ENCODE peak calls at places on chromosomes 1 and 21, in seven cellular contexts. Q is fibroblast of pulmonary artery, P is sigmoid colon, Z is WTC11, L is lung, K is esophagus muscularis mucosa, O is lower leg skin. R is an unnamed sample.

GRCh38 chr1:184757406-184757805 is 2.7 kb upstream of the EDEM3 start:
- DNase-seq in P (no peak), O (no peak), K (no peak), L (no peak), Q (no peak), Z (no peak), R (no peak)

GRCh38 chr1:152461544-152461943 is 47.5 kb upstream of the CRNN start:
- DNase-seq in O (peak), Z (peak), L (peak), Q (peak), K (peak), P (no peak), R (peak)

GRCh38 chr1:167196185-167196584 is 24.5 kb upstream of the POU2F1 start:
- DNase-seq in K (no peak), L (no peak), P (no peak), Q (peak), Z (no peak), O (no peak), R (no peak)

GRCh38 chr1:6137758-6138157 is 42.4 kb downstream of the CHD5 start:
- DNase-seq in P (peak), K (no peak), Z (peak), L (no peak), Q (no peak), O (no peak), R (no peak)

GRCh38 chr1:89310976-89311375 is 38.3 kb upstream of the GBP5 start:
- DNase-seq in P (no peak), Q (no peak), O (no peak), L (no peak), Z (no peak), K (no peak), R (no peak)

GRCh38 chr1:214862421-214862820 is 220.1 kb upstream of the KCNK2 start:
- DNase-seq in Z (no peak), K (no peak), Q (peak), O (no peak), P (no peak), L (no peak), R (no peak)

GRCh38 chr1:56063461-56063860 is 515.9 kb downstream of the PLPP3 start:
- DNase-seq in Z (no peak), K (no peak), Q (peak), L (no peak), O (peak), P (no peak), R (no peak)

GRCh38 chr21:37139154-37139553 is 66.1 kb downstream of the TTC3 start:
- DNase-seq in K (no peak), Q (no peak), L (no peak), Z (no peak), P (no peak), O (no peak), R (no peak)

GRCh38 chr1:154935749-154936415 is 637 bp downstream of the PMVK start:
- DNase-seq in K (no peak), O (no peak), P (no peak), Q (no peak), Z (no peak), L (no peak), R (peak)

GRCh38 chr21:14569868-14570267 is 23.8 kb upstream of the SAMSN1 start:
- DNase-seq in Z (no peak), O (no peak), Q (no peak), K (no peak), L (no peak), P (no peak), R (no peak)

GRCh38 chr21:43703068-43703880 is 15.7 kb upstream of the PDXK start:
- DNase-seq in O (no peak), Q (peak), K (no peak), L (no peak), Z (peak), P (no peak), R (no peak)

GRCh38 chr1:237732657-237733056 is 158.1 kb downstream of the ZP4 start:
- DNase-seq in K (no peak), Q (no peak), Z (no peak), L (no peak), O (no peak), P (no peak), R (no peak)

GRCh38 chr1:92240034-92240433 is 22.3 kb downstream of the C1orf146 start:
- DNase-seq in K (no peak), L (no peak), P (no peak), Z (no peak), Q (no peak), O (no peak), R (no peak)

GRCh38 chr1:33634806-33635205 is 162.4 kb downstream of the ZSCAN20 start:
- DNase-seq in L (peak), Z (peak), Q (peak), P (no peak), O (peak), K (no peak), R (peak)

GRCh38 chr1:221765527-221765926 is 23.6 kb upstream of the DUSP10 start:
- DNase-seq in Z (no peak), P (no peak), K (no peak), O (no peak), L (no peak), Q (no peak), R (no peak)

GRCh38 chr1:221766210-221766609 is 24.3 kb upstream of the DUSP10 start:
- DNase-seq in K (no peak), L (no peak), O (no peak), Z (no peak), Q (peak), P (no peak), R (no peak)

GRCh38 chr1:221773383-221773782 is 31.5 kb upstream of the DUSP10 start:
- DNase-seq in Q (no peak), O (no peak), Z (no peak), L (no peak), P (no peak), K (no peak), R (no peak)

GRCh38 chr1:221772107-221772506 is 30.2 kb upstream of the DUSP10 start:
- DNase-seq in Q (peak), Z (no peak), L (no peak), O (no peak), P (no peak), K (no peak), R (no peak)

GRCh38 chr1:221768444-221769066 is 26.7 kb upstream of the DUSP10 start:
- DNase-seq in Q (peak), P (no peak), L (no peak), O (no peak), K (no peak), Z (no peak), R (no peak)
- TF ChIP-seq CTCF in Q (peak), P (no peak), L (no peak), O (no peak), K (no peak), Z (no peak), R (no peak)

GRCh38 chr1:145846191-145846590 is 761 bp downstream of the NUDT17 start:
- DNase-seq in P (no peak), L (no peak), O (no peak), Z (peak), Q (peak), K (no peak), R (peak)
- TF ChIP-seq CTCF in P (peak), L (peak), O (no peak), Z (peak), Q (peak), K (peak), R (peak)

DNA sequence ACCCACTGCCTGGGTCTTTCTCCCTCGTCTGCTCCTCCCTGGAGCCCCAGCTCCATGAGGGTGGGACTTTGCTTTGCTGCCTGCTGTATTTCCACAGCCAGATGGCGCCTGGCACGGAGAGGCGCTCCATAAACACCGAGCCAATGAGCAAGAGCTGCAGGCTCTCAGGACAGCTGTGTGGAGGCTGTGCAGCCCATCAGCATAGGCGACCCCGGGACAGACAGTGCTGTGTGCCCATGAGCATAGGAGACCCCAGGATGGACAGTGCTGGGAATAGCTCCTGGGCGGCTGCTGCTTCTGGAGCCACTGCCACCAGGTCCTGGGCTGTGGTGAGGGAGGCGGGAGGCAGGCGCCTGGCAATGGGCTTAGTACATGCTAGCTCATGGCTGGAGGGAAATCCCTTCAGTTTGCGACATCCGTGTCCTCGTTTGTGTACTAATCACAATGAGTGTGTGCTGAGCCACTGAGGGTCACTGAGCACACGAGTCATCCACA is 29.2 kb downstream of the CEP104 start:
- DNase-seq in O (no peak), L (no peak), K (no peak), Q (no peak), Z (peak), P (peak), R (no peak)
- TF ChIP-seq CTCF in O (no peak), L (no peak), K (no peak), Q (no peak), Z (no peak), P (no peak), R (no peak)

DNA sequence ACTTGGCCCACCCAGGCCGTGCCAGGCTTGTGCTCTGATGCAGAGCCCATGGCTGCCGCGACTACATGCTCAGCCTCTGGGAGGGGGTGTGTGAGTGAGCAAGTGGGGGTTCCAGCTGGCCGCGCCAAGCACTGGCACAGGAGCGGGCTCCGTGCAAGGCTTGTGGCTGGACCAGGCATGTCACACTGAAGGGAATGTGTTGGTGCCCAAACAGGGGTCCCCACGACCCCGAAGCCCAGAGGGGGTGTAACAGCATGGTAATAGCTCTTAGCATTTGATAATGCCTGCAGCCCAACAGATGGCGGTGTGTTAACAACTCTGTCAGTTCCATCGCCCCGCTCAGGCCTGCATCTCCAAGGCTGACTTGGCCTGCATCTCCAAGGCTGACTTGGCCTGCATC is 38.3 kb upstream of the CD46 start:
- DNase-seq in Q (no peak), L (no peak), Z (peak), K (no peak), P (no peak), O (no peak), R (no peak)
- TF ChIP-seq CTCF in Q (no peak), L (no peak), Z (no peak), K (no peak), P (no peak), O (no peak), R (no peak)

DNA sequence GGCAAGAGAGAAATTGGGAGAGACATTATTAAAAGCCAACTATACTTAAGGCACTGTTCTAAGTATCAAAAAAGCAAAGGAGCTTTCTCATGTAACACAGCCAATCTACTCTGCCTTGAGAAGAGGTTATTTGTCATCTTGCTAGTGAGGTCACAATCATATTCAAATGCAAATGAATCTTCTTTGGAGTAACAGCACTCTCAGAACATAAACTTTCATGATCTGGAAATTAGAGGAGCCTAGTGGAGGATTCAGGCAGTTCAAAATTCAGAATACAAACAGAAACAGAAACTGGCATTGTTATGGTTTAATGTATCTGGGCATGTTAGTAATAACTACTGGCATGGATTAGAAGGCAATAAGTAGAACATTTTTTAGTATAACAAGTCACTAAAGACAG is 57.4 kb downstream of the ARID4B start:
- DNase-seq in K (no peak), O (no peak), L (no peak), Z (no peak), Q (no peak), P (no peak), R (no peak)
- TF ChIP-seq CTCF in K (no peak), O (no peak), L (no peak), Z (no peak), Q (no peak), P (no peak), R (no peak)

DNA sequence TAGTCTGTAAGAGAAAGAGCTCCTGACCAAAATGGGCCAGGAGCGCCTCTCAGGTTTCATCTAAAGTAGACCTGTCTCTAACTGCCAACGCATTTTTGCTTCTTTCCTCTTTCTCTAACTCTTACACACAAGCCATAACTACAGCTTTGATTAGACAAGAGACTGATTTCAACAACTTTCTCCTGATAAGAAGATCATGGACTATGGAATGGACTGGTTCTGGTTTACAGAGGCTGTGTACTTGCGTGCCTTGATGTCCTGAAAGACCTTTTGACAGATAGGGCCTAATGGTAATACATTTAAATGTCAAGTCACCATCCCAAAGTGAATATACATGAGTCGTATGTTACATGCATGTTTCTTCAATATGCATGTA is 3.7 kb upstream of the SETD4 start:
- DNase-seq in P (no peak), O (no peak), Q (no peak), Z (no peak), L (no peak), K (no peak), R (no peak)
- TF ChIP-seq CTCF in P (no peak), O (no peak), Q (no peak), Z (no peak), L (no peak), K (no peak), R (no peak)

GRCh38 chr1:110430901-110431300 is 20.0 kb upstream of the PROK1 start:
- DNase-seq in Q (no peak), O (no peak), L (no peak), K (no peak), Z (no peak), P (peak), R (no peak)

GRCh38 chr1:110434946-110435345 is 16.0 kb upstream of the PROK1 start:
- DNase-seq in Q (no peak), K (no peak), L (no peak), Z (no peak), O (no peak), P (no peak), R (no peak)

GRCh38 chr1:110433213-110433612 is 17.7 kb upstream of the PROK1 start:
- DNase-seq in Q (no peak), P (no peak), K (no peak), L (no peak), O (no peak), Z (no peak), R (no peak)

GRCh38 chr1:110436635-110437034 is 14.3 kb upstream of the PROK1 start:
- DNase-seq in Z (no peak), P (no peak), K (no peak), O (no peak), Q (peak), L (no peak), R (no peak)

DNA sequence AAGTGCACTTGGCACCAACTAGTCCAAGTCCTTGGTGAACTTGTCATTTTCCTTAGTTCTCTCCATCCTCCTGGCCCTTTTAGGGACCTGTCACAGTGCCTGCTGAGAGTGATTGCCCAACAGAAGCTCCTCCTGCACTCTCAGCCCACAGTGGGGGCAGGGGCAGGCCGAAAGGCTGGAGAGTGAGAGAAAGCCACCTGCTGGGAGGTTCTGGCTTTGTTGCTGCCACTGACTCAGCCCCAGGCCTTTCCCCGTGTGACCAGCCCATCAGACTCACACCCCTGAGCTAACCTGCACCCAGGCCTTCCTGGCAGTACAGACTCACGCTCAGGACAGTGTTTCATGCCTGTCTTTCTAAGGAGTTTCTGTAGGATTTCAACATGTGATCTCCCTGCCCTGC is 17.1 kb upstream of the PROK1 start:
- DNase-seq in Z (peak), K (no peak), P (no peak), L (peak), Q (peak), O (no peak), R (peak)
- TF ChIP-seq CTCF in Z (no peak), K (no peak), P (no peak), L (no peak), Q (peak), O (no peak), R (no peak)

DNA sequence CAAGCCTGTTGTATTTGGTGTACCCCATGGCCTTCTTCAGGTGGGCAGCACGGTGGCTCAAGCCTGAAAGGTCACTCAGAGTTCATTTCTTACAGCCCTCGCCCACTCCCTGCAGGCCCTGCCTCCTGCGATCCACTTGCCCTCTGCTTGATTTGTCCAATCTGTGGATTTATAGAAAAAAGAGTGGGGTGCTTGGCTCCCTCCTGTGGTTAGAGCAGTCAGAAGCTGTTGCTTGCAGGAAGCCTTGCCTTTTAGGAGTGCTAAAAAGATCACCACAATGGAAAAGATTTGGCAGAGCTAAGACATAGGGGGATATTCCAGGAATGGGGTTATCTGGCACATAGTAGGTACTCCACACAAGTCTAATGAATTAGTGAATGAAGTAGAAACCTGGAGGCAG is 108.0 kb upstream of the TRABD2B start:
- DNase-seq in K (no peak), Z (no peak), L (no peak), Q (peak), O (no peak), P (no peak), R (peak)
- TF ChIP-seq CTCF in K (no peak), Z (no peak), L (no peak), Q (peak), O (no peak), P (no peak), R (no peak)

DNA sequence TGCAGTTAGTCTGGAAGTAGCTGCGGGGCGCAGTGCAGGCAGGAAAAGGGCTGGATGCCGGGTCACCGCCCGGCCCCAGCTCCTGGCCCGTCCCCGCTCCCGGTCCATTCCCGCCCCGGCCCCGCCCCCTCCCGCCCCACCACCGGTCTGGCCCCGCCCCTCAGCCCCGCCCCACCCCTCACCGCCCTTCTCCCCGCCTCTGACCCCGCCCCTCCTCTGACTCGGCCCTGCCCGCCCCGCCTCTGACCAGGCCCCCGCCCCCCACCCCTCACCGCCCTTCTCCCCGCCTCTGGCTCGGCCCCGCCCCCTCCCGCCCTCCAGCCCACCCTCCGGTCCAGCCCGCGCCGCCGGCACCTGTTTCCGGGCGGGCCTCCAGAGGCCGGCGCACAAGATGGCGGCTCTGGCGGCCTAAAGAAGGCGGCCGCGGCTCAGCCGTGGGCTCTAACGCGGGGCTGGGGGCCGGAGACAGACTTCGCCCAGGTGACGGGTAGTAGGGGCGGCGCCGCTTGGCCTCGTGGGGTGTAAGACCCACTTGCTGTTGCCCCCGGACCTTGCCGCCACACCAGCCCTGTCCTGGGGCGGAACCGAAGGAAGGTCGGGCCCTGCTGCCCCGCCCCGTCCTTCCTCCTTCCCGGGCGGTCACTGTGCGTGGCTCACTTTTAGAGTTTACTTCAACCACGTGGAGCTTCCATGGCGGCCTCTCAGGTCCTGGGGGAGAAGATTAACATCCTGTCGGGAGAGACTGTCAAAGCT is at the start of gene UBIAD1:
- DNase-seq in K (peak), L (peak), Q (peak), P (peak), Z (peak), O (peak), R (peak)
- TF ChIP-seq CTCF in K (no peak), L (peak), Q (no peak), P (no peak), Z (no peak), O (no peak), R (no peak)

GRCh38 chr1:15062479-15063099 is 91.0 kb upstream of the TMEM51 start:
- DNase-seq in Z (no peak), P (no peak), K (no peak), Q (no peak), O (no peak), L (no peak), R (peak)
- TF ChIP-seq CTCF in Z (peak), P (peak), K (no peak), Q (peak), O (no peak), L (peak), R (peak)

R was measured in Calu3.